ENCODE peak calls at places on chromosome 22, in six cellular contexts. S, G, U, V, X and Z are unnamed samples.

GRCh38 chr22:30245985-30246901 is at the start of gene LIF:
- DNase-seq in U (no peak), S (peak; percentile 86), X (peak; percentile 69), G (no peak), V (no peak), Z (peak; percentile 81)

GRCh38 chr22:19430890-19431541 is 517 bp downstream of the HIRA start:
- DNase-seq in G (no peak), U (peak; percentile 38), X (peak; percentile 39), V (peak; percentile 7), S (peak; percentile 19), Z (peak; percentile 38)

GRCh38 chr22:36439481-36440271 is 41.8 kb downstream of the TXN2 start:
- DNase-seq in G (peak; percentile 74), S (peak; percentile 97), V (peak; percentile 65), X (peak; percentile 93), U (no peak), Z (no peak)

GRCh38 chr22:28716686-28717085 is 24.9 kb downstream of the CHEK2 start:
- DNase-seq in S (peak; percentile 21), G (no peak), X (no peak), U (no peak), V (no peak), Z (no peak)

GRCh38 chr22:39581303-39581702 is 10.8 kb downstream of the CACNA1I start:
- DNase-seq in X (no peak), V (no peak), S (no peak), G (no peak), U (no peak), Z (no peak)

GRCh38 chr22:46057206-46057605 is 80.2 kb upstream of the WNT7B start:
- DNase-seq in X (no peak), S (no peak), V (peak; percentile 32), G (no peak), U (no peak), Z (no peak)

GRCh38 chr22:19596680-19597398 is 72.6 kb upstream of the CLDN5 start:
- DNase-seq in U (no peak), X (no peak), G (no peak), S (no peak), V (no peak), Z (peak; percentile 5)

GRCh38 chr22:32723632-32724031 is 77.9 kb upstream of the TIMP3 start:
- DNase-seq in V (no peak), G (peak; percentile 66), U (no peak), S (peak; percentile 96), X (peak; percentile 95), Z (peak; percentile 42)

GRCh38 chr22:30861131-30861530 is 107.4 kb downstream of the MORC2 start:
- DNase-seq in S (no peak), U (no peak), G (no peak), V (no peak), X (no peak), Z (no peak)

GRCh38 chr22:36323855-36324331 is 63.9 kb downstream of the MYH9 start:
- DNase-seq in X (peak; percentile 43), U (no peak), S (no peak), G (peak; percentile 67), V (no peak), Z (no peak)

DNA sequence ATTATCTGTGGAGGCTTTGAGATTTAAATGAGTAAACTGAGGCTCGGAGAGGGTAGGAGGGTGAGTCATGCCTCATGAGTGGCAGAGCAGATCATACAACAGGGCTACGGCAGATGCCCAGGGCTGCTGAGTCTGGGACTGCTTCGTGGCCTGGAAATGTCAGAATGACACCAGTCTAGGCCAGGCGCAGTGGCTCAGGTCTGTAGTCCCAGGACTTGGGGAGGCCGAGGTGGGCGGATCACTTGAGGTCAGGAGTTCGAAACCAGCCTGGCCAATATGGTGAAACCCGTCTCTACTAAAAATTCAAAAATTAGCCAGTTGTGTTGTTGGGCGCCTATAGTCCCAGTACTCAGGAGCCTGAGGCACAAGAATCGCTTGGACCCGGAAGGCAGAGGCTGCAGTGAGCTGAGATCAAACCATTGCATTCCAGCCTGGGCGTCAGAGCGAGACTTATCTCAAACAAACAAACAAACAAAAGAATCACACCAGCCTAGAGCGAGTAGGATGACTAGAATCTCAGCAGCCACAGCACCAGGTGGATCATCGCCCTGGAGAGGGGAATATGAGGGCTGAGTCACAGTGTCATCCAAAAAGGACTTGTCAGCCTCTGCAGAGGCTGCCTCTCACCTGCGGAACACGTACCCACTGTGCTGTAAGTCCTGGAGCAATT is 48.6 kb upstream of the ADA2 start:
- DNase-seq in V (no peak), X (no peak), U (no peak), G (no peak), S (no peak), Z (no peak)
- TF ChIP-seq CTCF in V (no peak), X (no peak), U (no peak), G (no peak), S (no peak), Z (no peak)

DNA sequence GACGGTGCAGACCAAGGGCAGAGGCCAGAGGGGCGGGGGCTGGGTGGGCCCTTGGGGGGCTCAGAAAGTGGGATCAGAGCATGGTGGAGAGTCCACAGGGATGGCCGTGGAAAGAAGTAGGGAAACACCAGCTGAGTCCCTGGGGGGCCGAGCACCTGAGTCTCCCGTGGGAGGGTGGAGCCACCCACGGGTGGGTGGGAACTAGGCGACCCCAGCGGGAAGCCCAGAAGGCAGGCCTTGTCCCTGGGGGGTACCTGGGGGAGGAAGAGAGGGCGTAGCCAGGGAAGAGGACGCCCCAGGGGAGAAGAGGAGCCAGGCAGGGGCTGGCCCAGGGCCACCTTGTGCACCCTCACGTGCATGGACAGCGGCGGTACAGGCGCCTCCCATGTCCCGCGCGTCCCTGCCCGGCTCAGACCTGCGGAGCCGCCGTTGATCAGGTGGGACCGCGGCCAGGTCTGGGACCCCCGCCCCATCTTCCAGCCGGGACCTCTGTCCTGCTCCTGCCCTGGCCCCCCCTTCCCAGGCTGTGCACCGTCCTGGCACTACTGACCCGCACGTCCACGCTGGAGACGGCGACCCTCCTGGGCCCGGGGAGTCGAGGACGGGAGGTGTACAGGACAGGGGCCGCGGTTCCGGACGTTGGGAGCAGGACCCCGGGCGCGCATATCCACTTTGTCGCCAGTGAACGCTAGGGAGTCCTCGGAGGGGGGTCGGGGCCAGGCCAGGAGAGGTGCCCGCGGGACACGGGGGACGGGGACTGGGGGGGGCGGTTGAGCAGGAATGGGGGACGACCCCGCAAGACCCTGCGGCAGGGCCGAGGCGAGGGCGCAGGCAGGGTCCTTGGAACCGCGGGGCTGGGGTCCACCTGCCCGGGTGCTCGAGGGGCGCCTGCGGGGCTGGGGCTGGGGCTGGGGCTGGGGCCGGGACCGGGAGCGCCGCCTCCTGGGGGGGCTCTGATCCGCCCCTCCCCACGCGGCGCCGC is 10.4 kb downstream of the CRELD2 start:
- DNase-seq in X (no peak), U (no peak), S (no peak), V (no peak), G (no peak), Z (no peak)
- TF ChIP-seq CTCF in X (no peak), U (no peak), S (no peak), V (no peak), G (no peak), Z (no peak)

DNA sequence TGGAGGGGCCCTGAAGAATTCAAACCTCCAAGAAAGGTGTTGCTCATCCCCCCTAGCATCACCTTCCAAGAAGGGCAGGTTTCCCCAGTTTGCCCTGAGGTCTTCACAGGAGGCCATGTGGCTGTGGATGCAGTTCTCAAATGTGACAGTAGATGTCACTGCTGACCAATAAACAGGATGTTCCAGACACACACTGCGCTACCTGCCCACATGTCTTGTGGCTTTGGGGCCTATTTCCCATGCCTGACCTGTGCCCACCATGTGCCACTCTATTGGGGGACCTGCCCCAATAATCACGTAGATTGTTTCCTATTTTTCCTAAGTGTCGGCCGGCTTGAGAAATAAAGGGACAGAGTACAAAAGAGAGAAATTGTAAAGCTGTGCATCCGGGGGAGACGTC is 4.5 kb downstream of the GSTT2 start:
- DNase-seq in U (no peak), X (peak; percentile 63), G (no peak), V (no peak), S (peak; percentile 38), Z (peak; percentile 29)
- TF ChIP-seq CTCF in U (no peak), X (peak; percentile 70), G (no peak), V (no peak), S (peak; percentile 77), Z (peak; percentile 36)

GRCh38 chr22:38137876-38138687 is 27.6 kb upstream of the BAIAP2L2 start:
- DNase-seq in S (no peak), U (no peak), X (no peak), G (no peak), V (no peak), Z (no peak)

GRCh38 chr22:38135133-38135706 is 24.7 kb upstream of the BAIAP2L2 start:
- DNase-seq in G (no peak), V (peak; percentile 88), S (peak; percentile 90), X (peak; percentile 83), U (no peak), Z (no peak)

GRCh38 chr22:38133331-38133730 is 22.8 kb upstream of the BAIAP2L2 start:
- DNase-seq in V (no peak), S (no peak), X (no peak), U (no peak), G (no peak), Z (no peak)

GRCh38 chr22:38138961-38139360 is 28.5 kb upstream of the BAIAP2L2 start:
- DNase-seq in S (no peak), X (no peak), V (no peak), U (no peak), G (no peak), Z (no peak)

DNA sequence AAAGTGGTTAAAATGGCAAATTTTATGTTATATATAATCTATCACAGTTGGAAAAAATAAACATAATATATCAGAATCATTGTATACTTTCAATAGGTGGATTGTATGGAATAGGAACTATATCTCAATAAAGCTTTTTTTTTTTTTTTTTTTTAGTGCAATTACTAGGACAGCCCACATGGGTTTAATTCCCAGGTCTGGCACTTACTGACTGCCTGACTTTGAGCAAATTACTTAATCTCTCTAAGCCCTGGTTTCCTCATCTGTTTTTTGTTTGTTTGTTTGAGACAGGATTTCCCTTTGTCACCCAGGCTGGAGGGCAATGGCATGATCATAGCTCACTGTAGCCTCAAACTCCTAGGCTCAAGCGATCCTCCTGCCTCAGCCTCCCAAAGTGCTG is 26.1 kb upstream of the BAIAP2L2 start:
- DNase-seq in V (no peak), G (no peak), X (peak; percentile 9), U (no peak), S (no peak), Z (no peak)
- TF ChIP-seq CTCF in V (no peak), G (no peak), X (no peak), U (no peak), S (no peak), Z (no peak)

GRCh38 chr22:44567846-44568493 is 69.9 kb upstream of the RTL6 start:
- DNase-seq in U (no peak), S (peak; percentile 39), X (peak; percentile 65), V (peak; percentile 36), G (peak; percentile 30), Z (no peak)
- TF ChIP-seq CTCF in U (peak; percentile 53), S (peak; percentile 49), X (peak; percentile 60), V (peak; percentile 58), G (peak; percentile 21), Z (peak; percentile 25)